ENCODE peak calls at places on chromosomes 1 and 21, in nine cellular contexts. K is OCI-LY7, I is lower lobe of right lung, Y is body of pancreas, Q is A549, R is H1, G is fibroblast of lung, A is SK-N-SH, X is testis. P is an unnamed sample.

GRCh38 chr1:215581896-215582295 is 14.8 kb downstream of the KCTD3 start:
- DNase-seq in K (no peak), I (no peak), Y (no peak), Q (no peak), R (no peak), G (no peak), A (no peak), X (no peak), P (no peak)

GRCh38 chr1:222736470-222736869 is 532 bp upstream of the FAM177B start:
- DNase-seq in K (no peak), I (no peak), Y (no peak), Q (no peak), R (peak; percentile 41), G (no peak), A (no peak), X (no peak), P (no peak)

GRCh38 chr1:29474845-29475244 is 238.5 kb downstream of the PTPRU start:
- DNase-seq in K (no peak), I (no peak), Y (no peak), Q (no peak), R (no peak), G (no peak), A (no peak), X (no peak), P (no peak)

GRCh38 chr21:39120876-39121599 is 62.2 kb downstream of the PSMG1 start:
- DNase-seq in K (no peak), I (no peak), Y (no peak), Q (no peak), R (no peak), G (no peak), A (no peak), X (no peak), P (no peak)

GRCh38 chr1:192439373-192440025 is 122.7 kb downstream of the RGS21 start:
- DNase-seq in K (no peak), I (no peak), Y (no peak), Q (peak; percentile 58), R (no peak), G (peak; percentile 95), A (no peak), X (no peak), P (peak; percentile 70)

GRCh38 chr1:207981976-207982375 is 71.1 kb upstream of the CD34 start:
- DNase-seq in K (peak; percentile 38), I (no peak), Y (peak; percentile 28), Q (peak; percentile 40), R (no peak), G (no peak), A (peak; percentile 49), X (no peak), P (no peak)

GRCh38 chr1:111082421-111083192 is 57.3 kb downstream of the DRAM2 start:
- DNase-seq in K (no peak), I (no peak), Y (no peak), Q (no peak), R (no peak), G (peak; percentile 37), A (no peak), X (no peak), P (no peak)

GRCh38 chr21:34690041-34690792 is 21.4 kb downstream of the CLIC6 start:
- DNase-seq in K (no peak), I (no peak), Y (no peak), Q (no peak), R (no peak), G (no peak), A (no peak), X (no peak), P (no peak)

GRCh38 chr1:212485895-212486590 is 53.3 kb downstream of the NENF start:
- DNase-seq in K (no peak), I (peak; percentile 89), Y (peak; percentile 56), Q (peak; percentile 76), R (no peak), G (peak; percentile 97), A (peak; percentile 39), X (peak; percentile 49), P (peak; percentile 100)

GRCh38 chr1:20683614-20684013 is 22.4 kb upstream of the DDOST start:
- DNase-seq in K (no peak), I (no peak), Y (no peak), Q (no peak), R (no peak), G (no peak), A (no peak), X (no peak), P (no peak)

GRCh38 chr1:20684651-20685050 is 23.5 kb upstream of the DDOST start:
- DNase-seq in K (no peak), I (no peak), Y (no peak), Q (no peak), R (no peak), G (no peak), A (no peak), X (no peak), P (no peak)

GRCh38 chr1:20684050-20684620 is 23.0 kb upstream of the DDOST start:
- DNase-seq in K (no peak), I (no peak), Y (no peak), Q (no peak), R (no peak), G (no peak), A (no peak), X (no peak), P (no peak)

GRCh38 chr1:20685739-20686138 is 24.6 kb upstream of the DDOST start:
- DNase-seq in K (no peak), I (no peak), Y (no peak), Q (no peak), R (no peak), G (no peak), A (no peak), X (no peak), P (no peak)

GRCh38 chr1:20685099-20685662 is 24.0 kb upstream of the DDOST start:
- DNase-seq in K (no peak), I (no peak), Y (no peak), Q (no peak), R (no peak), G (no peak), A (no peak), X (peak; percentile 84), P (no peak)
- H3K4me3 ChIP-seq in K (no peak overlapping the region), I (peak overlapping the region; percentile 54), Y (no peak overlapping the region), Q (no peak overlapping the region), R (no peak overlapping the region), G (no peak overlapping the region), A (no peak overlapping the region), X (no peak overlapping the region), P (no peak overlapping the region)

GRCh38 chr1:41020654-41021053 is 871 bp downstream of the SLFNL1 start:
- DNase-seq in K (no peak), I (peak; percentile 70), Y (no peak), Q (no peak), R (no peak), G (no peak), A (peak; percentile 29), X (no peak), P (no peak)
- TF ChIP-seq CTCF in K (no peak), I (no peak), Y (no peak), Q (no peak), R (no peak), G (no peak), A (no peak), X (no peak), P (no peak)

DNA sequence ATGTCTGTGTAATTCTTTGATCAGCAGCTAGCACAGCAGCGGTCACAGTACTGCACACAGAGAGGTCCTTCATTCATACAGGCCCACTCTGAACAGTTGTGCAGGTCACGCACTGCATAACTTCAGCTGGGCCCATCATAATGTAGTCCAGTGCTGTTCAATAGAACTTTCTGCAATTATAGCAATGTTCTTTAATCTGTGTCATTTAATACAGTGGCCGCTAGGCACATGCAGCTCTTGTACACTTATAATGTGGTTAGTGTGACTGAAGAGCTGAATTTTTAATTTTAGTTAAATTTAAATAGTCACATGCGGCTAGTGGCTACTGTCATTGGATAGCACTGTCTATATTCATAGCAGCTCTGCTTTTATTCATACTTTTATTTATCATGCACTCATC is 48.7 kb upstream of the NFASC start:
- DNase-seq in K (no peak), I (no peak), Y (no peak), Q (no peak), R (no peak), G (no peak), A (no peak), X (no peak), P (no peak)
- H3K27ac ChIP-seq in K (no peak overlapping the region), I (peak overlapping the region; percentile 24), Y (no peak overlapping the region), Q (no peak overlapping the region), R (no peak overlapping the region), G (no peak overlapping the region), A (no peak overlapping the region), X (no peak overlapping the region), P (no peak overlapping the region)

DNA sequence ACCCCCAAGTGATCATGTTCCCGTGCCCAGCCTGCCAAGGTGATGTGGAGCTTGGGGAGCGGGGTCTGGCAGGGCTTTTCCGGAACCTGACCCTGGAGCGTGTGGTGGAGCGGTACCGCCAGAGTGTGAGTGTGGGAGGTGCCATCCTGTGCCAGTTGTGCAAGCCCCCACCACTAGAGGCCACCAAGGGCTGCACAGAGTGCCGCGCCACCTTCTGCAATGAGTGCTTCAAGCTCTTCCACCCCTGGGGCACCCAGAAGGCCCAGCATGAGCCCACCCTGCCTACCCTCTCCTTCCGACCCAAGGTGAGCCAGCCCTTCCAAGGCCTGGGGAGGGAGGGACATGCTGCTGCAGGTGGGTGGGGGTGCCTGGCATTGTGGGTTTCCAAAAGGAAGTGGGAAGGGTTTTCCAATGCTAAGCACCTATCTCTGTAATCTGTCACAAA is 2.3 kb downstream of the TRIM46 start:
- DNase-seq in K (peak; percentile 44), I (peak; percentile 57), Y (peak; percentile 49), Q (no peak), R (no peak), G (no peak), A (peak; percentile 43), X (no peak), P (no peak)
- H3K4me3 ChIP-seq in K (no peak overlapping the region), I (no peak overlapping the region), Y (no peak overlapping the region), Q (no peak overlapping the region), R (no peak overlapping the region), G (no peak overlapping the region), A (no peak overlapping the region), X (no peak overlapping the region), P (no peak overlapping the region)

DNA sequence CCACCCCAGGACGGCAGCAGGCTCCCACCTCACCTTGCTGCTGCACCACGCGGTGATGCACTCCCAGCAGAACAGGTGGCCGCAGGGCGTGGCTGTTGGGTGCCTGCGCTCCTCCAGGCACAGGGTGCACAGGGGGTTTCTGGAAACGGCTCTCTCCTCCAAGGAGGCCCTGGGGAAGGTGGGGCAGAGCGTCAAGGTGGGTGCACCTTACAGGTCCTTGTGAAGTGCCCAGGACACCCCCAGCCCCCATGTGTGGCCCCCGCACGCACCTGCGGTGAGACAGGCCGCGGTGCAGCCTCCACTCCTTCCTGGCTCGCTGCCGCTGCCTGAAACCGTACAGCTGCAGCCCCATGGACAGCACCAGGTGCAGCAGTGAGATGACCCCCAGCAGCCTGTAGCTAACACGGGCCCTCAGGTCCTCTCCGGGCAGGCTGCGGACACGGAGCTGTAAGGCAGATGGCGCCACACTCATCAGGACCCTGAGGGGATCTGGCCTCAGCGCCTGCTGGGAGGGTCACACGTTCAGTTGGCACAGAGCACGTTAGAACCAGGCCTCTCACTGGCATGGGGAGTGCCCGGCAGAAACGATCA is 5.8 kb downstream of the PEX10 start:
- DNase-seq in K (no peak), I (no peak), Y (no peak), Q (no peak), R (no peak), G (no peak), A (no peak), X (no peak), P (no peak)
- TF ChIP-seq CTCF in K (peak; percentile 37), I (no peak), Y (no peak), Q (no peak), R (peak; percentile 37), G (no peak), A (peak; percentile 10), X (no peak), P (peak; percentile 46)